ENCODE peak calls at places on chromosomes 5 and 9, in six cellular contexts. One of them, this sample, is unnamed.

GRCh38 chr5:93578179-93578812 is 2.7 kb downstream of the NR2F1-AS1 start:
- DNase-seq in left ventricle myocardium inferior: no peak
- DNase-seq in neuronal stem cell: no peak
- DNase-seq in thyroid gland: no peak
- DNase-seq in endothelial cell of umbilical vein: no peak
- DNase-seq in CD8-positive, alpha-beta T cell: no peak
- DNase-seq in this sample: no peak

GRCh38 chr5:76715734-76716455 is at the start of gene F2R:
- DNase-seq in left ventricle myocardium inferior: peak; percentile 73
- DNase-seq in CD8-positive, alpha-beta T cell: no peak
- DNase-seq in endothelial cell of umbilical vein: peak; percentile 94
- DNase-seq in neuronal stem cell: peak; percentile 74
- DNase-seq in thyroid gland: peak; percentile 49
- DNase-seq in this sample: peak; percentile 83

GRCh38 chr5:128687930-128688329 is 149.9 kb upstream of the FBN2 start:
- DNase-seq in endothelial cell of umbilical vein: no peak
- DNase-seq in neuronal stem cell: no peak
- DNase-seq in left ventricle myocardium inferior: no peak
- DNase-seq in thyroid gland: no peak
- DNase-seq in CD8-positive, alpha-beta T cell: no peak
- DNase-seq in this sample: no peak

GRCh38 chr5:145975361-145976066 is 39.1 kb downstream of the SH3RF2 start:
- DNase-seq in thyroid gland: peak; percentile 7
- DNase-seq in neuronal stem cell: no peak
- DNase-seq in left ventricle myocardium inferior: no peak
- DNase-seq in CD8-positive, alpha-beta T cell: no peak
- DNase-seq in endothelial cell of umbilical vein: peak; percentile 72
- DNase-seq in this sample: peak; percentile 14

GRCh38 chr5:138948391-138949222 is 73.5 kb upstream of the LRRTM2 start:
- DNase-seq in endothelial cell of umbilical vein: no peak
- DNase-seq in CD8-positive, alpha-beta T cell: no peak
- DNase-seq in neuronal stem cell: no peak
- DNase-seq in thyroid gland: peak; percentile 54
- DNase-seq in left ventricle myocardium inferior: no peak
- DNase-seq in this sample: no peak

GRCh38 chr9:133168432-133168831 is 4.7 kb upstream of the GBGT1 start:
- DNase-seq in endothelial cell of umbilical vein: no peak
- DNase-seq in thyroid gland: no peak
- DNase-seq in neuronal stem cell: no peak
- DNase-seq in CD8-positive, alpha-beta T cell: no peak
- DNase-seq in left ventricle myocardium inferior: no peak
- DNase-seq in this sample: no peak

GRCh38 chr5:9468070-9468388 is 77.8 kb downstream of the SEMA5A start:
- DNase-seq in left ventricle myocardium inferior: no peak
- DNase-seq in neuronal stem cell: no peak
- DNase-seq in CD8-positive, alpha-beta T cell: no peak
- DNase-seq in endothelial cell of umbilical vein: no peak
- DNase-seq in thyroid gland: no peak
- DNase-seq in this sample: no peak

GRCh38 chr9:98808879-98809278 is 1.4 kb downstream of the GALNT12 start:
- DNase-seq in CD8-positive, alpha-beta T cell: no peak
- DNase-seq in left ventricle myocardium inferior: no peak
- DNase-seq in endothelial cell of umbilical vein: no peak
- DNase-seq in neuronal stem cell: no peak
- DNase-seq in thyroid gland: peak; percentile 24
- DNase-seq in this sample: no peak

GRCh38 chr5:111142932-111143331 is 50.8 kb downstream of the WDR36 start:
- DNase-seq in neuronal stem cell: no peak
- DNase-seq in CD8-positive, alpha-beta T cell: no peak
- DNase-seq in thyroid gland: no peak
- DNase-seq in endothelial cell of umbilical vein: peak; percentile 41
- DNase-seq in left ventricle myocardium inferior: no peak
- DNase-seq in this sample: no peak

GRCh38 chr9:38713426-38713825 is 6.5 kb downstream of the FAM240B start:
- DNase-seq in left ventricle myocardium inferior: no peak
- DNase-seq in thyroid gland: no peak
- DNase-seq in neuronal stem cell: no peak
- DNase-seq in endothelial cell of umbilical vein: no peak
- DNase-seq in CD8-positive, alpha-beta T cell: no peak
- DNase-seq in this sample: no peak

GRCh38 chr5:124596595-124597388 is 149.6 kb downstream of the ZNF608 start:
- DNase-seq in neuronal stem cell: no peak
- DNase-seq in thyroid gland: no peak
- DNase-seq in left ventricle myocardium inferior: no peak
- DNase-seq in endothelial cell of umbilical vein: peak; percentile 93
- DNase-seq in CD8-positive, alpha-beta T cell: no peak
- DNase-seq in this sample: peak; percentile 45

GRCh38 chr9:4005896-4006295 is 294.0 kb downstream of the GLIS3 start:
- DNase-seq in thyroid gland: no peak
- DNase-seq in left ventricle myocardium inferior: no peak
- DNase-seq in neuronal stem cell: no peak
- DNase-seq in endothelial cell of umbilical vein: no peak
- DNase-seq in CD8-positive, alpha-beta T cell: no peak
- DNase-seq in this sample: no peak

GRCh38 chr9:91100878-91101450 is 260.8 kb downstream of the AUH start:
- DNase-seq in CD8-positive, alpha-beta T cell: no peak
- DNase-seq in endothelial cell of umbilical vein: no peak
- DNase-seq in thyroid gland: peak; percentile 26
- DNase-seq in neuronal stem cell: no peak
- DNase-seq in left ventricle myocardium inferior: peak; percentile 58
- DNase-seq in this sample: no peak

GRCh38 chr9:70438341-70438924 is 24.0 kb upstream of the KLF9 start:
- DNase-seq in neuronal stem cell: no peak
- DNase-seq in CD8-positive, alpha-beta T cell: no peak
- DNase-seq in left ventricle myocardium inferior: peak; percentile 62
- DNase-seq in thyroid gland: peak; percentile 29
- DNase-seq in endothelial cell of umbilical vein: peak; percentile 93
- DNase-seq in this sample: no peak

GRCh38 chr5:74056789-74057164 is 430.8 kb downstream of the ARHGEF28 start:
- DNase-seq in neuronal stem cell: no peak
- DNase-seq in left ventricle myocardium inferior: no peak
- DNase-seq in endothelial cell of umbilical vein: peak; percentile 64
- DNase-seq in thyroid gland: peak; percentile 60
- DNase-seq in CD8-positive, alpha-beta T cell: no peak
- DNase-seq in this sample: no peak

GRCh38 chr9:1978941-1979340 is 36.2 kb upstream of the SMARCA2 start:
- DNase-seq in thyroid gland: peak; percentile 3
- DNase-seq in CD8-positive, alpha-beta T cell: no peak
- DNase-seq in neuronal stem cell: no peak
- DNase-seq in left ventricle myocardium inferior: no peak
- DNase-seq in endothelial cell of umbilical vein: no peak
- DNase-seq in this sample: no peak

GRCh38 chr5:76403713-76403962 is 553 bp downstream of the IQGAP2 start:
- DNase-seq in neuronal stem cell: peak; percentile 61
- DNase-seq in endothelial cell of umbilical vein: no peak
- DNase-seq in left ventricle myocardium inferior: no peak
- DNase-seq in thyroid gland: no peak
- DNase-seq in CD8-positive, alpha-beta T cell: no peak
- DNase-seq in this sample: no peak

GRCh38 chr9:112193562-112194288 is 18.6 kb upstream of the SUSD1 start:
- DNase-seq in thyroid gland: no peak
- DNase-seq in CD8-positive, alpha-beta T cell: no peak
- DNase-seq in endothelial cell of umbilical vein: no peak
- DNase-seq in left ventricle myocardium inferior: no peak
- DNase-seq in neuronal stem cell: no peak
- DNase-seq in this sample: no peak

GRCh38 chr5:56070795-56071539 is 76.2 kb upstream of the IL6ST start:
- DNase-seq in left ventricle myocardium inferior: no peak
- DNase-seq in neuronal stem cell: no peak
- DNase-seq in CD8-positive, alpha-beta T cell: no peak
- DNase-seq in endothelial cell of umbilical vein: peak; percentile 37
- DNase-seq in thyroid gland: no peak
- DNase-seq in this sample: no peak

GRCh38 chr9:14277202-14277601 is 36.7 kb downstream of the NFIB start:
- DNase-seq in left ventricle myocardium inferior: peak; percentile 27
- DNase-seq in neuronal stem cell: no peak
- DNase-seq in thyroid gland: no peak
- DNase-seq in CD8-positive, alpha-beta T cell: no peak
- DNase-seq in endothelial cell of umbilical vein: peak; percentile 74
- DNase-seq in this sample: peak; percentile 57

GRCh38 chr5:82820958-82821880 is 256.0 kb downstream of the TMEM167A start:
- DNase-seq in neuronal stem cell: no peak
- DNase-seq in endothelial cell of umbilical vein: no peak
- DNase-seq in thyroid gland: no peak
- DNase-seq in left ventricle myocardium inferior: no peak
- DNase-seq in CD8-positive, alpha-beta T cell: no peak
- DNase-seq in this sample: no peak

GRCh38 chr9:70049672-70050271 is 6.1 kb downstream of the MAMDC2 start:
- DNase-seq in endothelial cell of umbilical vein: no peak
- DNase-seq in left ventricle myocardium inferior: peak; percentile 83
- DNase-seq in neuronal stem cell: no peak
- DNase-seq in CD8-positive, alpha-beta T cell: no peak
- DNase-seq in thyroid gland: peak; percentile 44
- DNase-seq in this sample: no peak

GRCh38 chr9:129757045-129757444 is 4.2 kb upstream of the PTGES start:
- DNase-seq in neuronal stem cell: no peak
- DNase-seq in CD8-positive, alpha-beta T cell: no peak
- DNase-seq in thyroid gland: no peak
- DNase-seq in left ventricle myocardium inferior: no peak
- DNase-seq in endothelial cell of umbilical vein: no peak
- DNase-seq in this sample: no peak

DNA sequence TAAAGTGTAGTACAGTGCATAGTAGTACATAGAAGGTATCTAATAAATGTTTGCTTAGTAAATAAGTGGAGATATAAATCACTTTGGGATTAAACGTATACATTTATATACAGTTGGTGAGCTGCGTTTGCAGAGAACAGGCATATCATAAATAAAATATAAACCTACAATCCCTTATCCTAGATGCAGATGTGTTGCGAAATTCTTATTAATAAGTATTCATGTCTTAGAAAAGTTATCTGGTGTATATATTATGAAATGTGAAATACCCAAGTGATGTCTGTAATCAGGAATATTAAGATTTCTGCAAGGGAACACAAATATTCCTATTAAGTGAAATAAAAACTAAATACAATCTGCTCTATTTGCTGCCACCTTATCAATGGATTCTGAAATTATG is 8.8 kb downstream of the CCNH start:
- DNase-seq in CD8-positive, alpha-beta T cell: no peak
- DNase-seq in endothelial cell of umbilical vein: no peak
- DNase-seq in thyroid gland: no peak
- DNase-seq in left ventricle myocardium inferior: no peak
- DNase-seq in neuronal stem cell: no peak
- DNase-seq in this sample: no peak
- H3K36me3 ChIP-seq in CD8-positive, alpha-beta T cell: peaks cover 44% of the 10 kb centered on the region
- H3K36me3 ChIP-seq in endothelial cell of umbilical vein: peaks cover 7% of the 10 kb centered on the region
- H3K36me3 ChIP-seq in thyroid gland: peaks cover 20% of the 10 kb centered on the region
- H3K36me3 ChIP-seq in left ventricle myocardium inferior: peaks cover 86% of the 10 kb centered on the region
- H3K36me3 ChIP-seq in neuronal stem cell: peaks cover 99% of the 10 kb centered on the region
- H3K36me3 ChIP-seq in this sample: peaks cover 87% of the 10 kb centered on the region

GRCh38 chr5:177531209-177531940 is 14.6 kb upstream of the DDX41 start:
- DNase-seq in neuronal stem cell: no peak
- DNase-seq in CD8-positive, alpha-beta T cell: no peak
- DNase-seq in left ventricle myocardium inferior: no peak
- DNase-seq in thyroid gland: no peak
- DNase-seq in endothelial cell of umbilical vein: no peak
- DNase-seq in this sample: no peak

GRCh38 chr5:177529247-177529901 is 12.6 kb upstream of the DDX41 start:
- DNase-seq in thyroid gland: no peak
- DNase-seq in left ventricle myocardium inferior: no peak
- DNase-seq in CD8-positive, alpha-beta T cell: no peak
- DNase-seq in neuronal stem cell: no peak
- DNase-seq in endothelial cell of umbilical vein: no peak
- DNase-seq in this sample: no peak

GRCh38 chr5:177528631-177529030 is 11.9 kb upstream of the DDX41 start:
- DNase-seq in endothelial cell of umbilical vein: no peak
- DNase-seq in thyroid gland: no peak
- DNase-seq in left ventricle myocardium inferior: no peak
- DNase-seq in neuronal stem cell: no peak
- DNase-seq in CD8-positive, alpha-beta T cell: no peak
- DNase-seq in this sample: no peak

GRCh38 chr5:177527595-177527994 is 10.8 kb upstream of the DDX41 start:
- DNase-seq in neuronal stem cell: no peak
- DNase-seq in CD8-positive, alpha-beta T cell: no peak
- DNase-seq in thyroid gland: no peak
- DNase-seq in left ventricle myocardium inferior: no peak
- DNase-seq in endothelial cell of umbilical vein: no peak
- DNase-seq in this sample: no peak

DNA sequence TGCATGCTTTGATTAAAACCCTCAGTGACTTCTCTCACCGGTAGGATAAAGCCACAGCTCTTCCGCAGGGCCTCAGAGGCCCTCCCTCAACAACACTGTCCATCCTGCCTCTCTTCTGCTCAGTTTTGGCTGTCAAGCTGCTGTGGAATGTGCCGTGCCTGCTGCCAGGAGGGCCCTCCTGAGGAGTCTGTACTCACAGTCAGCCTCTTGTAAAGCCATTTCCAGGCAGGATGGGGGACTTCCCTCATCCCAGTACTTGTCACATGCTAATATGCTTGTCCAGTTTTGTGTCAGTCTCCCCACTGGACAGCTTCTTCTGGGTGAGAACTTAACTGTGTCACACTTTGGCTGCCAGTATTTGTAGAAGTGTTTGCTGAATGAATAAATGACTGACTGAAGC is 13.9 kb upstream of the DDX41 start:
- DNase-seq in left ventricle myocardium inferior: no peak
- DNase-seq in neuronal stem cell: no peak
- DNase-seq in endothelial cell of umbilical vein: no peak
- DNase-seq in CD8-positive, alpha-beta T cell: no peak
- DNase-seq in thyroid gland: peak; percentile 91
- DNase-seq in this sample: no peak
- H3K4me1 ChIP-seq in left ventricle myocardium inferior: peaks cover 24% of the 10 kb centered on the region
- H3K4me1 ChIP-seq in neuronal stem cell: no peaks in the 10 kb centered on the region
- H3K4me1 ChIP-seq in endothelial cell of umbilical vein: no peaks in the 10 kb centered on the region
- H3K4me1 ChIP-seq in CD8-positive, alpha-beta T cell: no peaks in the 10 kb centered on the region
- H3K4me1 ChIP-seq in thyroid gland: peaks cover 18% of the 10 kb centered on the region
- H3K4me1 ChIP-seq in this sample: peaks cover 19% of the 10 kb centered on the region

GRCh38 chr5:179768326-179769085 is 25.3 kb upstream of the LTC4S start:
- DNase-seq in left ventricle myocardium inferior: no peak
- DNase-seq in thyroid gland: no peak
- DNase-seq in neuronal stem cell: no peak
- DNase-seq in CD8-positive, alpha-beta T cell: no peak
- DNase-seq in endothelial cell of umbilical vein: no peak
- DNase-seq in this sample: no peak
- H3K36me3 ChIP-seq in left ventricle myocardium inferior: peaks cover 70% of the 10 kb centered on the region
- H3K36me3 ChIP-seq in thyroid gland: peaks cover 50% of the 10 kb centered on the region
- H3K36me3 ChIP-seq in neuronal stem cell: peaks cover 94% of the 10 kb centered on the region
- H3K36me3 ChIP-seq in CD8-positive, alpha-beta T cell: peaks cover 56% of the 10 kb centered on the region
- H3K36me3 ChIP-seq in endothelial cell of umbilical vein: peaks cover 16% of the 10 kb centered on the region
- H3K36me3 ChIP-seq in this sample: peaks cover 58% of the 10 kb centered on the region

GRCh38 chr5:132492386-132492785 is 1.8 kb upstream of the IRF1 start:
- DNase-seq in CD8-positive, alpha-beta T cell: no peak
- DNase-seq in thyroid gland: no peak
- DNase-seq in endothelial cell of umbilical vein: no peak
- DNase-seq in left ventricle myocardium inferior: no peak
- DNase-seq in neuronal stem cell: no peak
- DNase-seq in this sample: no peak

GRCh38 chr5:132491368-132492364 is 1.1 kb upstream of the IRF1 start:
- DNase-seq in endothelial cell of umbilical vein: no peak
- DNase-seq in left ventricle myocardium inferior: no peak
- DNase-seq in thyroid gland: no peak
- DNase-seq in CD8-positive, alpha-beta T cell: no peak
- DNase-seq in neuronal stem cell: no peak
- DNase-seq in this sample: no peak

GRCh38 chr5:132489051-132489770 is 1.4 kb downstream of the IRF1 start:
- DNase-seq in CD8-positive, alpha-beta T cell: no peak
- DNase-seq in endothelial cell of umbilical vein: no peak
- DNase-seq in neuronal stem cell: no peak
- DNase-seq in thyroid gland: no peak
- DNase-seq in left ventricle myocardium inferior: no peak
- DNase-seq in this sample: no peak

GRCh38 chr5:132489871-132490483 is 596 bp downstream of the IRF1 start:
- DNase-seq in left ventricle myocardium inferior: peak; percentile 66
- DNase-seq in CD8-positive, alpha-beta T cell: no peak
- DNase-seq in endothelial cell of umbilical vein: peak; percentile 46
- DNase-seq in neuronal stem cell: no peak
- DNase-seq in thyroid gland: peak; percentile 70
- DNase-seq in this sample: peak; percentile 40

GRCh38 chr5:132490484-132491367 is at the start of gene IRF1:
- DNase-seq in left ventricle myocardium inferior: peak; percentile 96
- DNase-seq in neuronal stem cell: peak; percentile 87
- DNase-seq in endothelial cell of umbilical vein: peak; percentile 97
- DNase-seq in thyroid gland: peak; percentile 97
- DNase-seq in CD8-positive, alpha-beta T cell: peak; percentile 95
- DNase-seq in this sample: peak; percentile 97
- H3K4me1 ChIP-seq in left ventricle myocardium inferior: peaks cover 82% of the 10 kb centered on the region
- H3K4me1 ChIP-seq in neuronal stem cell: peaks cover 13% of the 10 kb centered on the region
- H3K4me1 ChIP-seq in endothelial cell of umbilical vein: peaks cover 25% of the 10 kb centered on the region
- H3K4me1 ChIP-seq in thyroid gland: peaks cover 60% of the 10 kb centered on the region
- H3K4me1 ChIP-seq in CD8-positive, alpha-beta T cell: peaks cover 75% of the 10 kb centered on the region
- H3K4me1 ChIP-seq in this sample: peaks cover 18% of the 10 kb centered on the region

This sample was measured in SJCRH30.